ENCODE peak calls at places on chromosomes 5 and 9, in nine cellular contexts. L, X, S, K, M, W, R, G and Q are unnamed samples.

GRCh38 chr5:16983022-16983639 is 47.0 kb upstream of the MYO10 start:
- DNase-seq in L (no peak), G (no peak), X (no peak), K (no peak), R (no peak), M (no peak), W (peak), S (peak), Q (no peak)

GRCh38 chr9:116189683-116190082 is 36.1 kb downstream of the PAPPA start:
- DNase-seq in S (no peak), L (no peak), M (no peak), R (no peak), W (no peak), G (no peak), K (no peak), X (no peak), Q (peak)

GRCh38 chr5:71932649-71933338 is 174.5 kb upstream of the MAP1B start:
- DNase-seq in K (no peak), W (peak), L (peak), M (peak), S (peak), R (peak), X (no peak), G (no peak), Q (no peak)

GRCh38 chr9:18857334-18857733 is 175.7 kb downstream of the SAXO1 start:
- DNase-seq in M (no peak), K (no peak), R (no peak), X (no peak), S (no peak), G (no peak), L (no peak), W (no peak), Q (no peak)

GRCh38 chr5:7261049-7261448 is 134.9 kb upstream of the ADCY2 start:
- DNase-seq in M (no peak), W (peak), G (no peak), L (no peak), X (no peak), R (no peak), K (no peak), S (peak), Q (no peak)

GRCh38 chr9:100575006-100575405 is 2.9 kb upstream of the CAVIN4 start:
- DNase-seq in X (no peak), G (no peak), W (no peak), R (no peak), S (no peak), L (no peak), M (no peak), K (no peak), Q (no peak)

GRCh38 chr9:98199388-98200033 is 7.1 kb upstream of the CORO2A start:
- DNase-seq in M (no peak), S (no peak), K (no peak), G (no peak), X (no peak), L (no peak), W (no peak), R (no peak), Q (no peak)

GRCh38 chr9:137138701-137139467 is at the start of gene GRIN1:
- DNase-seq in X (no peak), G (peak), L (no peak), S (peak), K (no peak), M (no peak), W (no peak), R (no peak), Q (no peak)

GRCh38 chr9:122406264-122406890 is 35.6 kb downstream of the PTGS1 start:
- DNase-seq in S (no peak), W (no peak), K (no peak), M (no peak), L (no peak), R (no peak), G (no peak), X (no peak), Q (no peak)

GRCh38 chr5:131749138-131749537 is 47.7 kb downstream of the FNIP1 start:
- DNase-seq in L (no peak), X (no peak), K (no peak), S (peak), R (no peak), G (no peak), W (peak), M (no peak), Q (no peak)

GRCh38 chr9:83448606-83449005 is 89.6 kb downstream of the FRMD3 start:
- DNase-seq in M (no peak), X (no peak), L (no peak), W (no peak), S (no peak), R (no peak), G (no peak), K (no peak), Q (no peak)

GRCh38 chr9:81132318-81132717 is 557.0 kb downstream of the TLE1 start:
- DNase-seq in K (no peak), X (no peak), S (peak), G (no peak), R (no peak), L (no peak), W (peak), M (no peak), Q (no peak)

GRCh38 chr9:104091708-104092107 is 2.4 kb upstream of the SMC2 start:
- DNase-seq in S (peak), G (no peak), W (no peak), X (peak), R (no peak), L (peak), M (no peak), K (no peak), Q (no peak)

GRCh38 chr9:136403915-136404800 is 4.2 kb upstream of the SNAPC4 start:
- DNase-seq in R (no peak), W (no peak), K (peak), L (no peak), S (no peak), M (no peak), G (no peak), X (no peak), Q (no peak)

GRCh38 chr5:112179290-112179689 is 239.8 kb downstream of the EPB41L4A start:
- DNase-seq in S (no peak), R (no peak), L (no peak), K (no peak), X (no peak), W (no peak), G (no peak), M (no peak), Q (no peak)

GRCh38 chr9:72292874-72293607 is 72.0 kb downstream of the ZFAND5 start:
- DNase-seq in M (no peak), L (no peak), R (no peak), W (no peak), S (peak), X (no peak), G (no peak), K (no peak), Q (no peak)

GRCh38 chr9:127754099-127754760 is 19.1 kb upstream of the TOR2A start:
- DNase-seq in K (no peak), M (no peak), R (no peak), L (no peak), W (no peak), X (no peak), S (no peak), G (peak), Q (no peak)

GRCh38 chr5:133790898-133791297 is 177.5 kb downstream of the C5orf15 start:
- DNase-seq in X (no peak), G (no peak), S (no peak), M (no peak), K (no peak), W (no peak), L (no peak), R (no peak), Q (no peak)

GRCh38 chr9:111992523-111992922 is 95.9 kb downstream of the UGCG start:
- DNase-seq in M (no peak), R (no peak), X (no peak), S (peak), G (no peak), L (no peak), W (peak), K (no peak), Q (no peak)

GRCh38 chr5:41094871-41095270 is 23.7 kb upstream of the MROH2B start:
- DNase-seq in S (no peak), G (no peak), L (no peak), W (peak), R (no peak), M (no peak), K (no peak), X (no peak), Q (no peak)

GRCh38 chr5:14413331-14413750 is 168.3 kb upstream of the OTULINL start:
- DNase-seq in W (peak), X (no peak), G (no peak), M (no peak), L (no peak), R (no peak), S (no peak), K (no peak), Q (no peak)

GRCh38 chr5:38845555-38846378 is at the start of gene OSMR:
- DNase-seq in X (no peak), R (peak), M (peak), W (peak), L (peak), G (peak), S (peak), K (no peak), Q (peak)

GRCh38 chr9:127131871-127132270 is 9.4 kb upstream of the ANGPTL2 start:
- DNase-seq in L (no peak), K (no peak), G (no peak), S (peak), R (no peak), M (peak), W (peak), X (no peak), Q (no peak)

GRCh38 chr9:4828776-4829175 is 36.0 kb downstream of the RCL1 start:
- DNase-seq in R (no peak), W (no peak), M (no peak), L (no peak), G (no peak), K (no peak), S (peak), X (no peak), Q (no peak)

GRCh38 chr9:118563677-118564076 is 805.6 kb downstream of the BRINP1 start:
- DNase-seq in X (no peak), K (no peak), M (no peak), L (no peak), R (no peak), S (no peak), G (no peak), W (peak), Q (no peak)

GRCh38 chr5:16225927-16226326 is 46.3 kb upstream of the MARCHF11 start:
- DNase-seq in S (no peak), W (no peak), L (no peak), X (no peak), M (no peak), R (no peak), K (no peak), G (no peak), Q (no peak)

GRCh38 chr9:71929791-71930440 is 18.5 kb downstream of the C9orf85 start:
- DNase-seq in R (no peak), S (peak), K (no peak), X (no peak), W (peak), M (no peak), G (no peak), L (no peak), Q (no peak)

GRCh38 chr5:24226492-24226891 is 418.3 kb downstream of the CDH10 start:
- DNase-seq in W (peak), L (no peak), K (no peak), R (no peak), G (no peak), X (no peak), M (no peak), S (no peak), Q (no peak)

GRCh38 chr5:77847814-77848290 is 71.7 kb upstream of the TBCA start:
- DNase-seq in K (no peak), L (no peak), W (no peak), X (no peak), R (no peak), S (no peak), G (no peak), M (no peak), Q (no peak)

GRCh38 chr5:176513788-176514187 is 23.4 kb downstream of the RNF44 start:
- DNase-seq in L (no peak), K (no peak), R (no peak), M (no peak), G (no peak), S (no peak), W (no peak), X (no peak), Q (no peak)

GRCh38 chr9:34454571-34455065 is 3.8 kb downstream of the FAM219A start:
- DNase-seq in K (no peak), M (no peak), X (no peak), W (peak), R (peak), S (peak), G (no peak), L (peak), Q (no peak)